ENCODE peak calls at places on chromosomes 1 and 21, in seven cellular contexts. One of them, this sample, is unnamed.

GRCh38 chr1:2607681-2608041 is 21.1 kb downstream of the PRXL2B start:
- DNase-seq in RWPE1: no peak
- DNase-seq in NB4: no peak
- DNase-seq in fibroblast of lung: no peak
- DNase-seq in AG09309: no peak
- DNase-seq in gastrocnemius medialis: no peak
- DNase-seq in lung: no peak
- DNase-seq in this sample: no peak

GRCh38 chr1:29514361-29515187 is 278.3 kb downstream of the PTPRU start:
- DNase-seq in RWPE1: no peak
- DNase-seq in AG09309: no peak
- DNase-seq in NB4: no peak
- DNase-seq in lung: peak
- DNase-seq in fibroblast of lung: no peak
- DNase-seq in gastrocnemius medialis: no peak
- DNase-seq in this sample: no peak

GRCh38 chr1:230976825-230977747 is 1.6 kb downstream of the TTC13 start:
- DNase-seq in fibroblast of lung: no peak
- DNase-seq in RWPE1: no peak
- DNase-seq in gastrocnemius medialis: no peak
- DNase-seq in NB4: peak
- DNase-seq in AG09309: no peak
- DNase-seq in lung: no peak
- DNase-seq in this sample: no peak

GRCh38 chr1:5500541-5500940 is 491.7 kb downstream of the NPHP4 start:
- DNase-seq in RWPE1: no peak
- DNase-seq in lung: no peak
- DNase-seq in NB4: no peak
- DNase-seq in fibroblast of lung: no peak
- DNase-seq in AG09309: no peak
- DNase-seq in gastrocnemius medialis: no peak
- DNase-seq in this sample: no peak

GRCh38 chr1:114368560-114369255 is 142.3 kb downstream of the TRIM33 start:
- DNase-seq in fibroblast of lung: no peak
- DNase-seq in RWPE1: no peak
- DNase-seq in gastrocnemius medialis: no peak
- DNase-seq in NB4: no peak
- DNase-seq in lung: no peak
- DNase-seq in AG09309: no peak
- DNase-seq in this sample: no peak

GRCh38 chr1:31714442-31715096 is 10.8 kb upstream of the COL16A1 start:
- DNase-seq in lung: peak
- DNase-seq in RWPE1: no peak
- DNase-seq in gastrocnemius medialis: peak
- DNase-seq in NB4: peak
- DNase-seq in AG09309: no peak
- DNase-seq in fibroblast of lung: peak
- DNase-seq in this sample: no peak

GRCh38 chr1:215860833-215861232 is 293.7 kb downstream of the KCTD3 start:
- DNase-seq in fibroblast of lung: no peak
- DNase-seq in gastrocnemius medialis: no peak
- DNase-seq in AG09309: no peak
- DNase-seq in NB4: no peak
- DNase-seq in RWPE1: no peak
- DNase-seq in lung: no peak
- DNase-seq in this sample: no peak

GRCh38 chr1:244361764-244362473 is 89.8 kb downstream of the ADSS2 start:
- DNase-seq in NB4: no peak
- DNase-seq in fibroblast of lung: peak
- DNase-seq in AG09309: no peak
- DNase-seq in lung: no peak
- DNase-seq in RWPE1: no peak
- DNase-seq in gastrocnemius medialis: no peak
- DNase-seq in this sample: peak

GRCh38 chr1:114033219-114033706 is 54.0 kb downstream of the OLFML3 start:
- DNase-seq in fibroblast of lung: no peak
- DNase-seq in NB4: peak
- DNase-seq in lung: no peak
- DNase-seq in RWPE1: peak
- DNase-seq in AG09309: no peak
- DNase-seq in gastrocnemius medialis: no peak
- DNase-seq in this sample: no peak

GRCh38 chr1:34147301-34147700 is 17.7 kb downstream of the CSMD2 start:
- DNase-seq in fibroblast of lung: no peak
- DNase-seq in gastrocnemius medialis: no peak
- DNase-seq in AG09309: no peak
- DNase-seq in lung: no peak
- DNase-seq in NB4: no peak
- DNase-seq in RWPE1: no peak
- DNase-seq in this sample: no peak

GRCh38 chr1:17762313-17762712 is 7.2 kb downstream of the ACTL8 start:
- DNase-seq in RWPE1: no peak
- DNase-seq in AG09309: no peak
- DNase-seq in fibroblast of lung: no peak
- DNase-seq in NB4: no peak
- DNase-seq in lung: no peak
- DNase-seq in gastrocnemius medialis: no peak
- DNase-seq in this sample: no peak

GRCh38 chr1:219092206-219092605 is 81.5 kb upstream of the LYPLAL1 start:
- DNase-seq in lung: no peak
- DNase-seq in NB4: no peak
- DNase-seq in gastrocnemius medialis: no peak
- DNase-seq in AG09309: peak
- DNase-seq in fibroblast of lung: peak
- DNase-seq in RWPE1: no peak
- DNase-seq in this sample: no peak

GRCh38 chr1:205786599-205786998 is 11.3 kb upstream of the RAB29 start:
- DNase-seq in lung: no peak
- DNase-seq in NB4: no peak
- DNase-seq in fibroblast of lung: no peak
- DNase-seq in RWPE1: no peak
- DNase-seq in AG09309: no peak
- DNase-seq in gastrocnemius medialis: no peak
- DNase-seq in this sample: no peak
- TF ChIP-seq CTCF in lung: no peak
- TF ChIP-seq CTCF in NB4: no peak
- TF ChIP-seq CTCF in fibroblast of lung: no peak
- TF ChIP-seq CTCF in RWPE1: no peak
- TF ChIP-seq CTCF in AG09309: no peak
- TF ChIP-seq CTCF in gastrocnemius medialis: no peak
- TF ChIP-seq CTCF in this sample: no peak

DNA sequence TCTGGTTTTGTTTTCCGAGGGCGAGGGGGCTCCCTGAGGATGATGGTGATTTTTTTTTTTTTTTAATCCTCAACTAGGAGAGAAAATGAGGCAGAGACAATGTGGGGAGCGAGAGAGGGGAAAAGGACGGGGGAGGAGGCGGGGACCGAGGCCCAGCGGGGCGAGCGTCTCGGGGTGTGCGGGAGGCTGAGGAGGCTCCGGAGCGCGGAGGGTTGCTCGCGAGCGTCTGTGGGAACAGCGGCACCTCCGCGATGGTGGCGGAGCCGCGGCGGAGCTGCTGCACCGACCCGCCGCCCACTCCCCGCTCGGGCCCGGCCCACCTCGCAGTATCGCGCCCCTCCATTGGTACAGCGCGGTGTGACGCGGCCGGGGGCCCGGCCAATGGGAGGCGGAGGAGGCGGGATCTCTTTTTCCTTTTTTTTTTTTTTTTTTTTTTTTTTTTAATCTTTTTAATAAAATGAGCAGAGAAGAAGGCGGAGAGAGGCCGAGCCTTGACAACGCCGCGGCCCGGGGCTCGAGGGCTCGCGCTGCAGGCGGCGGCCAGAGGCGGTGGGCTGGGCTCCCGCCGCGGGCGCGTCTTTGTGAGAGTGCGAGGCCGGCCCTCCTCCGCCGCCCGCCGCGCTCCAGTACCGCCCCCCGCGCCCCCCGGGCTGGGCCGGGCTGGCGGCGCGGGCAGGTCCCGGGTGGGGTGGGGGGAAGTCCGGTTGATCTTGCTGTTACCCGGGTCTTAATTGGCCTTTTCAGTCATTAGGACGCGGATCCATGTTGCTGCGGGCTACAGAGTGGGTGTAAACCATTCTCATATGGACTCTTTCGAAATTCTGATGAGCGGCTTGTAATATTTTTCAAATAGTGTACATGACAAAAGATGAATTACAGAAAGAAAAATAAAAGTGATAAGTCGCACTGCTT is at the start of gene RERE:
- DNase-seq in fibroblast of lung: peak
- DNase-seq in lung: peak
- DNase-seq in gastrocnemius medialis: peak
- DNase-seq in AG09309: peak
- DNase-seq in NB4: peak
- DNase-seq in RWPE1: peak
- DNase-seq in this sample: peak
- TF ChIP-seq CTCF in fibroblast of lung: no peak
- TF ChIP-seq CTCF in lung: no peak
- TF ChIP-seq CTCF in gastrocnemius medialis: peak
- TF ChIP-seq CTCF in AG09309: no peak
- TF ChIP-seq CTCF in NB4: no peak
- TF ChIP-seq CTCF in RWPE1: no peak
- TF ChIP-seq CTCF in this sample: no peak

GRCh38 chr1:195939844-195940243 is 668.4 kb downstream of the KCNT2 start:
- DNase-seq in fibroblast of lung: peak
- DNase-seq in RWPE1: peak
- DNase-seq in lung: no peak
- DNase-seq in NB4: no peak
- DNase-seq in AG09309: no peak
- DNase-seq in gastrocnemius medialis: no peak
- DNase-seq in this sample: no peak
- TF ChIP-seq CTCF in fibroblast of lung: no peak
- TF ChIP-seq CTCF in RWPE1: no peak
- TF ChIP-seq CTCF in lung: no peak
- TF ChIP-seq CTCF in NB4: no peak
- TF ChIP-seq CTCF in AG09309: no peak
- TF ChIP-seq CTCF in gastrocnemius medialis: no peak
- TF ChIP-seq CTCF in this sample: no peak

DNA sequence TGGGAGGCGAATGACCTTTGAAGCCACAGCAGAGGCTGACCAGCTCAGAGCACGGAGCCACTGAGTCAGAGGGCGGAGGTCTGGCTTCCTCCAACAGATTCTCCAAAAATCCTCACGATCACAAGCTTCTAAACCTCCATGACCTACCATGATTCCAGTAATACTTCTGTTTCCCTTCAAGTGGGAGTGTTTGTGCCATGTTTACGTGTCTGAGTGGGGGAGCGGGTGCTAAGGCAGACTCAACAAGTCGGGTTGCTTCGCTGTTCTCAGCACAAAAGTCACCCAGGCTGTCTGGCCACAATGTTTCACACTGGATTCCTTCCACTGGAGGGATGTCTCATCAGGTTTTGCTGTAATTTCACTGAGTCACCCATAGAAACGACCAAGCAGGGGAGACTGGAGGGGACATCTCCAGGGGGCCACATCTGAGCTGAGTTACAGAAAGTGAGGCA is 86.2 kb downstream of the SLC66A1 start:
- DNase-seq in NB4: no peak
- DNase-seq in fibroblast of lung: peak
- DNase-seq in gastrocnemius medialis: no peak
- DNase-seq in AG09309: peak
- DNase-seq in RWPE1: peak
- DNase-seq in lung: peak
- DNase-seq in this sample: no peak
- TF ChIP-seq CTCF in NB4: no peak
- TF ChIP-seq CTCF in fibroblast of lung: peak
- TF ChIP-seq CTCF in gastrocnemius medialis: no peak
- TF ChIP-seq CTCF in AG09309: peak
- TF ChIP-seq CTCF in RWPE1: no peak
- TF ChIP-seq CTCF in lung: no peak
- TF ChIP-seq CTCF in this sample: peak

GRCh38 chr1:191629836-191630235 is 528.4 kb upstream of the RGS18 start:
- DNase-seq in AG09309: no peak
- DNase-seq in NB4: no peak
- DNase-seq in gastrocnemius medialis: no peak
- DNase-seq in RWPE1: no peak
- DNase-seq in fibroblast of lung: no peak
- DNase-seq in lung: no peak
- DNase-seq in this sample: no peak
- TF ChIP-seq CTCF in AG09309: no peak
- TF ChIP-seq CTCF in NB4: no peak
- TF ChIP-seq CTCF in gastrocnemius medialis: no peak
- TF ChIP-seq CTCF in RWPE1: no peak
- TF ChIP-seq CTCF in fibroblast of lung: no peak
- TF ChIP-seq CTCF in lung: no peak
- TF ChIP-seq CTCF in this sample: no peak

DNA sequence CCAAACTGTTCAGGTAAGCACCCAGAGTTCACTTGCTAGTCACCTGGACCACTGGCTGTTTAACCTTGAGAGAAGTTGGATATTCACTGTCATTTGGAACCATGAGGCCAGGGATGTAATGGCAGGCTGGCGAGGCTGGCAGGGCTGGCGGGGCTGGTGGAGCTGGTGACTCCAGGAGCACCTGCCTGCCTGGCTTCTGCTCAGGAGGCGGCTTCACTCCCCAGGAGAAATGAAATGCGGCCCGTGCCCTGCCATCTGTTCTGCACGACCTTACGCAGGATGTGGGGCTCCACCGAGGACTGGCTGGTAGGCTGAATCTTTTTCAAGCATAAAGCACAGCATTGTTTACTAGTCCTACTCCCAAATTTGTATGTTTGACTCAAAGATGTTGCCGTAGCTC is 22.7 kb upstream of the MX1 start:
- DNase-seq in lung: no peak
- DNase-seq in RWPE1: no peak
- DNase-seq in AG09309: no peak
- DNase-seq in fibroblast of lung: no peak
- DNase-seq in NB4: no peak
- DNase-seq in gastrocnemius medialis: no peak
- DNase-seq in this sample: no peak
- TF ChIP-seq CTCF in lung: no peak
- TF ChIP-seq CTCF in RWPE1: no peak
- TF ChIP-seq CTCF in AG09309: no peak
- TF ChIP-seq CTCF in fibroblast of lung: no peak
- TF ChIP-seq CTCF in NB4: no peak
- TF ChIP-seq CTCF in gastrocnemius medialis: no peak
- TF ChIP-seq CTCF in this sample: no peak